ENCODE peak calls at places on chromosomes 12 and 14, in nine cellular contexts. One of them, this sample, is unnamed.

GRCh38 chr12:67161322-67161918 is 107.7 kb upstream of the CAND1 start:
- DNase-seq in lung microvascular endothelial cell: peak
- DNase-seq in aorta: no peak
- DNase-seq in NCI-H2029: peak
- DNase-seq in pancreas: peak
- DNase-seq in NCI-H345: peak
- DNase-seq in EL: peak
- DNase-seq in NCI-H1694: peak
- DNase-seq in fibroblast of mammary gland: peak
- DNase-seq in this sample: peak

GRCh38 chr14:71498151-71498734 is 434.0 kb upstream of the RGS6 start:
- DNase-seq in pancreas: no peak
- DNase-seq in EL: peak
- DNase-seq in NCI-H345: no peak
- DNase-seq in fibroblast of mammary gland: peak
- DNase-seq in aorta: no peak
- DNase-seq in NCI-H1694: no peak
- DNase-seq in NCI-H2029: no peak
- DNase-seq in lung microvascular endothelial cell: no peak
- DNase-seq in this sample: peak

GRCh38 chr12:72269491-72269890 is 2.7 kb upstream of the TRHDE start:
- DNase-seq in aorta: no peak
- DNase-seq in fibroblast of mammary gland: no peak
- DNase-seq in NCI-H1694: no peak
- DNase-seq in NCI-H2029: no peak
- DNase-seq in EL: peak
- DNase-seq in lung microvascular endothelial cell: no peak
- DNase-seq in NCI-H345: no peak
- DNase-seq in pancreas: no peak
- DNase-seq in this sample: no peak

GRCh38 chr12:105330283-105330937 is at the start of gene C12orf75:
- DNase-seq in lung microvascular endothelial cell: peak
- DNase-seq in NCI-H345: peak
- DNase-seq in NCI-H2029: peak
- DNase-seq in fibroblast of mammary gland: peak
- DNase-seq in EL: peak
- DNase-seq in pancreas: peak
- DNase-seq in NCI-H1694: peak
- DNase-seq in aorta: peak
- DNase-seq in this sample: peak

GRCh38 chr14:101246894-101247853 is 314.1 kb upstream of the DIO3 start:
- DNase-seq in EL: no peak
- DNase-seq in NCI-H345: no peak
- DNase-seq in NCI-H1694: no peak
- DNase-seq in fibroblast of mammary gland: no peak
- DNase-seq in pancreas: no peak
- DNase-seq in lung microvascular endothelial cell: no peak
- DNase-seq in NCI-H2029: no peak
- DNase-seq in aorta: peak
- DNase-seq in this sample: no peak

GRCh38 chr12:27460471-27460978 is 14.0 kb downstream of the SMCO2 start:
- DNase-seq in NCI-H1694: no peak
- DNase-seq in NCI-H345: no peak
- DNase-seq in pancreas: no peak
- DNase-seq in lung microvascular endothelial cell: peak
- DNase-seq in NCI-H2029: no peak
- DNase-seq in fibroblast of mammary gland: peak
- DNase-seq in EL: no peak
- DNase-seq in aorta: no peak
- DNase-seq in this sample: no peak

GRCh38 chr12:108768591-108769500 is 37.5 kb upstream of the CORO1C start:
- DNase-seq in NCI-H345: no peak
- DNase-seq in fibroblast of mammary gland: no peak
- DNase-seq in aorta: peak
- DNase-seq in NCI-H2029: no peak
- DNase-seq in NCI-H1694: no peak
- DNase-seq in lung microvascular endothelial cell: no peak
- DNase-seq in pancreas: peak
- DNase-seq in EL: no peak
- DNase-seq in this sample: peak

GRCh38 chr12:101876861-101877815 is at the start of gene DRAM1:
- DNase-seq in EL: peak
- DNase-seq in aorta: peak
- DNase-seq in fibroblast of mammary gland: peak
- DNase-seq in NCI-H345: peak
- DNase-seq in NCI-H2029: peak
- DNase-seq in lung microvascular endothelial cell: peak
- DNase-seq in NCI-H1694: no peak
- DNase-seq in pancreas: peak
- DNase-seq in this sample: peak

GRCh38 chr14:72528059-72528950 is 365.6 kb downstream of the DPF3 start:
- DNase-seq in aorta: no peak
- DNase-seq in EL: peak
- DNase-seq in NCI-H2029: no peak
- DNase-seq in NCI-H1694: no peak
- DNase-seq in NCI-H345: no peak
- DNase-seq in pancreas: no peak
- DNase-seq in fibroblast of mammary gland: peak
- DNase-seq in lung microvascular endothelial cell: peak
- DNase-seq in this sample: no peak

GRCh38 chr12:90954921-90955320 is at the start of gene CCER1:
- DNase-seq in NCI-H345: no peak
- DNase-seq in NCI-H1694: no peak
- DNase-seq in pancreas: peak
- DNase-seq in EL: no peak
- DNase-seq in lung microvascular endothelial cell: no peak
- DNase-seq in aorta: no peak
- DNase-seq in NCI-H2029: no peak
- DNase-seq in fibroblast of mammary gland: no peak
- DNase-seq in this sample: no peak

GRCh38 chr12:57456145-57456700 is 1.1 kb downstream of the INHBE start:
- DNase-seq in lung microvascular endothelial cell: peak
- DNase-seq in NCI-H2029: peak
- DNase-seq in NCI-H1694: no peak
- DNase-seq in EL: peak
- DNase-seq in aorta: no peak
- DNase-seq in NCI-H345: peak
- DNase-seq in pancreas: no peak
- DNase-seq in fibroblast of mammary gland: peak
- DNase-seq in this sample: no peak

GRCh38 chr14:35159742-35160409 is 37.5 kb downstream of the PRORP start:
- DNase-seq in lung microvascular endothelial cell: peak
- DNase-seq in NCI-H345: no peak
- DNase-seq in NCI-H2029: no peak
- DNase-seq in pancreas: no peak
- DNase-seq in aorta: no peak
- DNase-seq in fibroblast of mammary gland: peak
- DNase-seq in EL: peak
- DNase-seq in NCI-H1694: no peak
- DNase-seq in this sample: peak

This sample was measured in AG20443.